ENCODE peak calls at places on chromosomes 4 and X, in five cellular contexts. D, N, O, G and M are unnamed samples. For H3K9me3 and H3K27me3, the result is how much of the 10 kb centered on the place peaks cover.

GRCh38 chr4:146245246-146245645 is 30.9 kb downstream of the REELD1 start:
- DNase-seq in D (no peak), O (no peak), N (peak), G (no peak), M (no peak)

GRCh38 chrX:153782324-153782723 is 1.5 kb downstream of the SRPK3 start:
- DNase-seq in N (no peak), O (no peak), G (no peak), D (no peak), M (no peak)

GRCh38 chrX:132041016-132041415 is 17.9 kb downstream of the STK26 start:
- DNase-seq in D (peak), G (no peak), N (peak), O (no peak), M (no peak)

GRCh38 chr4:98284640-98285046 is 23.5 kb downstream of the RAP1GDS1 start:
- DNase-seq in D (no peak), O (peak), G (no peak), N (peak), M (no peak)

GRCh38 chrX:41518127-41518840 is 71.1 kb downstream of the NYX start:
- DNase-seq in O (no peak), G (no peak), N (no peak), D (no peak), M (no peak)

GRCh38 chr4:101274888-101275752 is 72.2 kb downstream of the PPP3CA start:
- DNase-seq in N (no peak), O (no peak), G (no peak), D (peak), M (no peak)

GRCh38 chr4:77921701-77922100 is 59.1 kb downstream of the MRPL1 start:
- DNase-seq in O (peak), G (no peak), D (peak), N (peak), M (peak)

GRCh38 chrX:146208821-146209220 is 391.2 kb downstream of the SLITRK2 start:
- DNase-seq in D (no peak), O (no peak), N (no peak), G (no peak), M (no peak)

GRCh38 chrX:47316276-47317025 is 53.9 kb upstream of the ZNF157 start:
- DNase-seq in D (peak), O (no peak), G (no peak), N (peak), M (no peak)

GRCh38 chrX:46310815-46311497 is 234.3 kb downstream of the ZNF674 start:
- DNase-seq in G (no peak), D (no peak), O (no peak), N (peak), M (no peak)

GRCh38 chr4:184983660-184984356 is 34.5 kb upstream of the HELT start:
- DNase-seq in O (peak), N (peak), G (peak), D (peak), M (no peak)

GRCh38 chr4:16289872-16290554 is 63.7 kb upstream of the TAPT1 start:
- DNase-seq in D (peak), G (no peak), O (peak), N (peak), M (peak)

GRCh38 chr4:3437582-3437936 is 4.2 kb upstream of the HGFAC start:
- DNase-seq in D (no peak), G (no peak), O (no peak), N (no peak), M (no peak)

GRCh38 chr4:88765729-88766128 is 68.1 kb upstream of the NAP1L5 start:
- DNase-seq in O (no peak), G (no peak), D (peak), N (peak), M (peak)

GRCh38 chrX:16786791-16787735 is 797 bp downstream of the TXLNG start:
- DNase-seq in N (peak), D (peak), O (no peak), G (no peak), M (no peak)

GRCh38 chrX:6291444-6291843 is 62.8 kb upstream of the NLGN4X start:
- DNase-seq in G (no peak), N (no peak), O (no peak), D (no peak), M (no peak)

GRCh38 chr4:91113130-91113706 is 986.0 kb downstream of the CCSER1 start:
- DNase-seq in N (peak), O (peak), G (no peak), D (peak), M (no peak)

GRCh38 chr4:66653937-66654336 is 891.4 kb downstream of the CENPC start:
- DNase-seq in D (no peak), G (no peak), N (no peak), O (no peak), M (no peak)
- H3K9me3 ChIP-seq in D (under half), G (under half), N (under half), O (under half), M (under half)

GRCh38 chrX:117973175-117974075 is 143.2 kb downstream of the KLHL13 start:
- DNase-seq in G (no peak), D (no peak), N (no peak), O (no peak), M (no peak)

GRCh38 chrX:117977521-117977920 is 139.1 kb downstream of the KLHL13 start:
- DNase-seq in D (no peak), N (no peak), G (no peak), O (no peak), M (no peak)

GRCh38 chrX:117969782-117970181 is 146.8 kb downstream of the KLHL13 start:
- DNase-seq in O (no peak), N (no peak), G (no peak), D (no peak), M (no peak)

GRCh38 chrX:117969337-117969736 is 147.3 kb downstream of the KLHL13 start:
- DNase-seq in G (no peak), O (no peak), D (no peak), N (no peak), M (no peak)

GRCh38 chrX:117972681-117973080 is 143.9 kb downstream of the KLHL13 start:
- DNase-seq in N (no peak), O (no peak), G (no peak), D (no peak), M (peak)
- H3K4me3 ChIP-seq in N (no peak), O (no peak), G (no peak), D (no peak), M (peak)

GRCh38 chrX:20267599-20267923 is 852 bp upstream of the RPS6KA3 start:
- DNase-seq in N (peak), D (no peak), O (no peak), G (no peak), M (no peak)

GRCh38 chrX:20269848-20270556 is 3.3 kb upstream of the RPS6KA3 start:
- DNase-seq in D (no peak), G (no peak), O (no peak), N (no peak), M (no peak)

GRCh38 chrX:20265726-20266681 is 705 bp downstream of the RPS6KA3 start:
- DNase-seq in G (no peak), N (peak), D (no peak), O (no peak), M (peak)

GRCh38 chrX:20266810-20267598 is at the start of gene RPS6KA3:
- DNase-seq in G (peak), O (peak), D (peak), N (peak), M (peak)

DNA sequence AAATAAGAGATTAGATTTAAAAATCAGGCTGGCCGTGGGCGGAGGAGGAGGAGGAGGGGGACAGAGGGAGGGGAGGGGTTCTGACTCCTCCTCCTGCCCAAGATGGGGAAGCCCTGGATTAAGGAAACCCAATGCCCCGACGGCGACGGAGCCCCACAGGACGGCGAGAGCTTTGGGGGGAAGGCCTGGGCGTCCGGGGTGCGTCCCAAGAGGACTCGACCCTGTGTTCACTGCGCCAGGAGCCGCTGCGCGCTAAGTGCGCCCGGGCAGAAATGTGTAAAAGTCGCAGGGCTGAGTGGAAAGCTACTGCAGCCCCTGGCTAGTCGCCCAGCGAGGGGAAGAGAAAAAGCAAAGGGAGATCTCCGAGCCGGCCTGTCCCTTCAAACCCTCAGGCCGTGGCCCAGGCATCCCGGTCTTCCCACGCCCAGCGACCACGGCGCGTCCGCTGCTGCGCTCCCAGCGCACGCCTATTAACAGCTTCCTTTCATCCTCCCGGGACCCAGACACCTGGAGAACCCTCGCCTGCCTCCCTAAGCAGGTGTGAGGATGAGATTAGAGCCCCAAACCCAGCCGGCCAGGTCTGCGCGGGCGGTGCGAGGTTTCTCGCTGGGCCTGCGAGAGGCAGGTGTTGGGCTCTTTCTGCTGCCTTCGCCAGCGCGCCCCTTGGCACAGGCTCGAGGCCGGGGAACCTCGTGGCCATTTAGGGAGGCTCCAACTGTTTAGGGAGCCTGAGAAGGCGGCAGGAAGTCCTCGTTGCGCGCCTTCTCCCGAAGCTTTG is 1.4 kb upstream of the RPS6KA3 start:
- DNase-seq in G (peak), N (no peak), D (peak), O (no peak), M (no peak)
- H3K27me3 ChIP-seq in G (under half), N (under half), D (under half), O (under half), M (under half)

GRCh38 chr4:106104276-106104675 is 209.0 kb downstream of the NPNT start:
- DNase-seq in N (no peak), O (no peak), G (no peak), D (no peak), M (no peak)

GRCh38 chr4:106114284-106114683 is 201.7 kb downstream of the TBCK start:
- DNase-seq in G (no peak), N (no peak), O (no peak), D (no peak), M (no peak)

GRCh38 chr4:106105697-106106096 is 210.3 kb downstream of the TBCK start:
- DNase-seq in G (no peak), N (no peak), O (no peak), D (no peak), M (no peak)

DNA sequence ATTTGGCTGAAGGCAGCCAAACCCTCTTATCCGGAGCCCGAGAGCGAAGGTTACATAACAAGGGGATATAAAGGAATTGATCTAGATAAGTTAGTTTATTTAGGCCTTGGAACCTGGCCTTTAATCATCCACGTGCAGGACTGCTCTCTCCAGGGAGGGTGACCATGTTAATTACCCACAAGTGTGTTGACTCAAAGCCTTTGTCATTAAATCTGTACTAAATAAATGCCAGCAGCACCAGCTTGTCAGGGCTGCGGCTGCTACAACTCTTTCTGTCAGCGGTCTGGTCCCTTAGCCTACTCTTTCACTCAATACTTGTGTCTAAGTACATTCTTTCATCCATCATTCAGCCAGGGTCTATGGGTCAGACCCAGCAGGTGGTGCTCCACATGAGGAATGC is 206.1 kb downstream of the TBCK start:
- DNase-seq in D (no peak), G (no peak), N (no peak), O (no peak), M (no peak)
- H3K9me3 ChIP-seq in D (under half), G (under half), N (under half), O (under half), M (under half)

DNA sequence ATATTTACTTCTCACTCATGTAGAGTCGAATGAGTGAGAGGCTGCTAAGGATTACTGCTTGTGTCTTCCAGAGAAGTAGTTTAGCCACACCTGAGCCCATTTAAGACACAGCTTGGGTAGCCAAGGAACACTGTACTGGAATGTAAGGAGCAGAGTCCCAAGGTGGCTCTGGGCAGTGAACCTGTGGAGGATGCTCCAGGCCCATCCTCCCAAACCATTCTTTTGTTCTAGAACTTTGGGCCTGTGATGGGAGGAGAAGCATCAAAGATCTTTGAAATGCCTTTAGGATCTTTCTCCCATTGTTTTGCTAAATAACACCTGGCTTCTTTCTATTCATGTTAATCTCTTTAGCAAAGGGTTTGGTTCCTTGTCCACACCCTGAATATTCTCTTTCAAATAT is 162.2 kb downstream of the KLHL4 start:
- DNase-seq in D (no peak), O (no peak), N (no peak), G (no peak), M (no peak)
- H3K4me3 ChIP-seq in D (no peak), O (no peak), N (no peak), G (no peak), M (no peak)